ENCODE peak calls at places on chromosome X, in eight cellular contexts. One of them, this sample, is unnamed. For H3K9me3, the result is how much of the 10 kb centered on the place peaks cover.

GRCh38 chrX:44954562-44954961 is 81.6 kb downstream of the KDM6A start:
- DNase-seq in hepatocyte: no peak
- DNase-seq in GM23248: no peak
- DNase-seq in keratinocyte: no peak
- DNase-seq in transverse colon: no peak
- DNase-seq in body of pancreas: no peak
- DNase-seq in T-helper 17 cell: no peak
- DNase-seq in mucosa of descending colon: no peak
- DNase-seq in this sample: no peak

GRCh38 chrX:817759-818158 is 187.2 kb downstream of the SHOX start:
- DNase-seq in hepatocyte: no peak
- DNase-seq in GM23248: no peak
- DNase-seq in keratinocyte: no peak
- DNase-seq in transverse colon: no peak
- DNase-seq in body of pancreas: no peak
- DNase-seq in T-helper 17 cell: no peak
- DNase-seq in mucosa of descending colon: no peak
- DNase-seq in this sample: no peak

GRCh38 chrX:136395271-136395670 is 92.5 kb upstream of the BRS3 start:
- DNase-seq in hepatocyte: no peak
- DNase-seq in GM23248: peak
- DNase-seq in keratinocyte: no peak
- DNase-seq in transverse colon: no peak
- DNase-seq in body of pancreas: no peak
- DNase-seq in T-helper 17 cell: no peak
- DNase-seq in mucosa of descending colon: no peak
- DNase-seq in this sample: no peak

GRCh38 chrX:14356401-14356800 is 172.9 kb upstream of the GLRA2 start:
- DNase-seq in hepatocyte: no peak
- DNase-seq in GM23248: peak
- DNase-seq in keratinocyte: no peak
- DNase-seq in transverse colon: no peak
- DNase-seq in body of pancreas: no peak
- DNase-seq in T-helper 17 cell: no peak
- DNase-seq in mucosa of descending colon: no peak
- DNase-seq in this sample: no peak

GRCh38 chrX:12701625-12702024 is 89.6 kb upstream of the PRPS2 start:
- DNase-seq in hepatocyte: peak
- DNase-seq in GM23248: peak
- DNase-seq in keratinocyte: peak
- DNase-seq in transverse colon: peak
- DNase-seq in body of pancreas: peak
- DNase-seq in T-helper 17 cell: no peak
- DNase-seq in mucosa of descending colon: peak
- DNase-seq in this sample: peak

GRCh38 chrX:8879750-8880149 is 78.6 kb upstream of the FAM9A start:
- DNase-seq in hepatocyte: no peak
- DNase-seq in GM23248: peak
- DNase-seq in keratinocyte: no peak
- DNase-seq in transverse colon: peak
- DNase-seq in body of pancreas: peak
- DNase-seq in T-helper 17 cell: no peak
- DNase-seq in mucosa of descending colon: peak
- DNase-seq in this sample: peak

GRCh38 chrX:73785493-73785892 is 222.5 kb downstream of the CHIC1 start:
- DNase-seq in hepatocyte: no peak
- DNase-seq in GM23248: no peak
- DNase-seq in keratinocyte: no peak
- DNase-seq in transverse colon: no peak
- DNase-seq in body of pancreas: no peak
- DNase-seq in T-helper 17 cell: no peak
- DNase-seq in mucosa of descending colon: no peak
- DNase-seq in this sample: no peak

GRCh38 chrX:80879916-80880315 is 70.2 kb upstream of the BRWD3 start:
- DNase-seq in hepatocyte: no peak
- DNase-seq in GM23248: peak
- DNase-seq in keratinocyte: no peak
- DNase-seq in transverse colon: no peak
- DNase-seq in body of pancreas: no peak
- DNase-seq in T-helper 17 cell: no peak
- DNase-seq in mucosa of descending colon: no peak
- DNase-seq in this sample: no peak

GRCh38 chrX:109374276-109374960 is 107.5 kb downstream of the GUCY2F start:
- DNase-seq in hepatocyte: no peak
- DNase-seq in GM23248: no peak
- DNase-seq in keratinocyte: no peak
- DNase-seq in transverse colon: no peak
- DNase-seq in body of pancreas: no peak
- DNase-seq in T-helper 17 cell: no peak
- DNase-seq in mucosa of descending colon: no peak
- DNase-seq in this sample: no peak

GRCh38 chrX:130085551-130085986 is 24.7 kb downstream of the ELF4 start:
- DNase-seq in hepatocyte: no peak
- DNase-seq in GM23248: peak
- DNase-seq in keratinocyte: no peak
- DNase-seq in transverse colon: no peak
- DNase-seq in body of pancreas: no peak
- DNase-seq in T-helper 17 cell: no peak
- DNase-seq in mucosa of descending colon: no peak
- DNase-seq in this sample: no peak

GRCh38 chrX:66677430-66677829 is 38.6 kb upstream of the EDA2R start:
- DNase-seq in hepatocyte: no peak
- DNase-seq in GM23248: peak
- DNase-seq in keratinocyte: no peak
- DNase-seq in transverse colon: no peak
- DNase-seq in body of pancreas: no peak
- DNase-seq in T-helper 17 cell: no peak
- DNase-seq in mucosa of descending colon: no peak
- DNase-seq in this sample: no peak

GRCh38 chrX:10722804-10723364 is 102.5 kb upstream of the MID1 start:
- DNase-seq in hepatocyte: peak
- DNase-seq in GM23248: peak
- DNase-seq in keratinocyte: peak
- DNase-seq in transverse colon: peak
- DNase-seq in body of pancreas: peak
- DNase-seq in T-helper 17 cell: no peak
- DNase-seq in mucosa of descending colon: peak
- DNase-seq in this sample: peak

GRCh38 chrX:54482839-54483593 is 13.0 kb downstream of the FGD1 start:
- DNase-seq in hepatocyte: peak
- DNase-seq in GM23248: peak
- DNase-seq in keratinocyte: no peak
- DNase-seq in transverse colon: peak
- DNase-seq in body of pancreas: no peak
- DNase-seq in T-helper 17 cell: no peak
- DNase-seq in mucosa of descending colon: peak
- DNase-seq in this sample: no peak

GRCh38 chrX:17655232-17656034 is 81.9 kb upstream of the SCML1 start:
- DNase-seq in hepatocyte: peak
- DNase-seq in GM23248: peak
- DNase-seq in keratinocyte: no peak
- DNase-seq in transverse colon: no peak
- DNase-seq in body of pancreas: no peak
- DNase-seq in T-helper 17 cell: no peak
- DNase-seq in mucosa of descending colon: no peak
- DNase-seq in this sample: peak

GRCh38 chrX:55593296-55593695 is 29.9 kb upstream of the FOXR2 start:
- DNase-seq in hepatocyte: no peak
- DNase-seq in GM23248: no peak
- DNase-seq in keratinocyte: no peak
- DNase-seq in transverse colon: no peak
- DNase-seq in body of pancreas: no peak
- DNase-seq in T-helper 17 cell: no peak
- DNase-seq in mucosa of descending colon: no peak
- DNase-seq in this sample: no peak

GRCh38 chrX:154308108-154308946 is 12.7 kb downstream of the TKTL1 start:
- DNase-seq in hepatocyte: peak
- DNase-seq in GM23248: peak
- DNase-seq in keratinocyte: no peak
- DNase-seq in transverse colon: peak
- DNase-seq in body of pancreas: peak
- DNase-seq in T-helper 17 cell: peak
- DNase-seq in mucosa of descending colon: peak
- DNase-seq in this sample: peak

GRCh38 chrX:13791559-13791958 is 25.3 kb downstream of the GPM6B start:
- DNase-seq in hepatocyte: no peak
- DNase-seq in GM23248: no peak
- DNase-seq in keratinocyte: no peak
- DNase-seq in transverse colon: no peak
- DNase-seq in body of pancreas: no peak
- DNase-seq in T-helper 17 cell: no peak
- DNase-seq in mucosa of descending colon: no peak
- DNase-seq in this sample: no peak

GRCh38 chrX:51852621-51853020 is 40.8 kb upstream of the MAGED1 start:
- DNase-seq in hepatocyte: no peak
- DNase-seq in GM23248: no peak
- DNase-seq in keratinocyte: no peak
- DNase-seq in transverse colon: no peak
- DNase-seq in body of pancreas: no peak
- DNase-seq in T-helper 17 cell: no peak
- DNase-seq in mucosa of descending colon: no peak
- DNase-seq in this sample: no peak

GRCh38 chrX:51853251-51853650 is 40.2 kb upstream of the MAGED1 start:
- DNase-seq in hepatocyte: no peak
- DNase-seq in GM23248: no peak
- DNase-seq in keratinocyte: no peak
- DNase-seq in transverse colon: no peak
- DNase-seq in body of pancreas: no peak
- DNase-seq in T-helper 17 cell: no peak
- DNase-seq in mucosa of descending colon: no peak
- DNase-seq in this sample: no peak

GRCh38 chrX:51851507-51852085 is 41.8 kb upstream of the MAGED1 start:
- DNase-seq in hepatocyte: no peak
- DNase-seq in GM23248: no peak
- DNase-seq in keratinocyte: peak
- DNase-seq in transverse colon: no peak
- DNase-seq in body of pancreas: no peak
- DNase-seq in T-helper 17 cell: no peak
- DNase-seq in mucosa of descending colon: no peak
- DNase-seq in this sample: no peak

GRCh38 chrX:51855698-51856097 is 37.7 kb upstream of the MAGED1 start:
- DNase-seq in hepatocyte: no peak
- DNase-seq in GM23248: no peak
- DNase-seq in keratinocyte: no peak
- DNase-seq in transverse colon: no peak
- DNase-seq in body of pancreas: no peak
- DNase-seq in T-helper 17 cell: no peak
- DNase-seq in mucosa of descending colon: no peak
- DNase-seq in this sample: no peak

DNA sequence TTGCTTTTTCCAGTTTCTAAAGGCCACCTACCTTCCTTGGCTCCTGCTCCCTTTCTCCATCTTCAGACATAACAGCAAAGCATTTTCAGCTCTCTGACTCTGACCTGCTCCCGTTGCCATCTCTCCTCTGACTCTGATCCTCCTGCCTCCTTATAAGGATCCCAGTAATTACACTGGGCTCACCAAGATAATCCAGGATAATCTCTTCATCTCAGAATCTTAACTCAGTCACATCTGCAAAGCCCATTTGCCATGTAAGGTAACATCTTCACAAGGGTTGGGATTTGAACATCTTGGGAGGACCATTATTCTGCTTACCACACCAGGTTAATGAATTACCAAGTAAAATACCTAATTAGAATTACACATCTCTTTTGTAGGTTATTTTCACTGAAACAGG is 41.3 kb upstream of the MAGED1 start:
- DNase-seq in hepatocyte: no peak
- DNase-seq in GM23248: no peak
- DNase-seq in keratinocyte: no peak
- DNase-seq in transverse colon: no peak
- DNase-seq in body of pancreas: no peak
- DNase-seq in T-helper 17 cell: no peak
- DNase-seq in mucosa of descending colon: no peak
- DNase-seq in this sample: no peak
- H3K9me3 ChIP-seq in hepatocyte: under half
- H3K9me3 ChIP-seq in GM23248: under half
- H3K9me3 ChIP-seq in keratinocyte: under half
- H3K9me3 ChIP-seq in transverse colon: under half
- H3K9me3 ChIP-seq in body of pancreas: under half
- H3K9me3 ChIP-seq in T-helper 17 cell: under half
- H3K9me3 ChIP-seq in mucosa of descending colon: under half
- H3K9me3 ChIP-seq in this sample: under half

GRCh38 chrX:24204958-24205357 is 55.4 kb downstream of the ZFX start:
- DNase-seq in hepatocyte: no peak
- DNase-seq in GM23248: no peak
- DNase-seq in keratinocyte: no peak
- DNase-seq in transverse colon: no peak
- DNase-seq in body of pancreas: no peak
- DNase-seq in T-helper 17 cell: no peak
- DNase-seq in mucosa of descending colon: no peak
- DNase-seq in this sample: no peak
- H3K9me3 ChIP-seq in hepatocyte: under half
- H3K9me3 ChIP-seq in GM23248: under half
- H3K9me3 ChIP-seq in keratinocyte: under half
- H3K9me3 ChIP-seq in transverse colon: under half
- H3K9me3 ChIP-seq in body of pancreas: under half
- H3K9me3 ChIP-seq in T-helper 17 cell: under half
- H3K9me3 ChIP-seq in mucosa of descending colon: under half
- H3K9me3 ChIP-seq in this sample: under half

DNA sequence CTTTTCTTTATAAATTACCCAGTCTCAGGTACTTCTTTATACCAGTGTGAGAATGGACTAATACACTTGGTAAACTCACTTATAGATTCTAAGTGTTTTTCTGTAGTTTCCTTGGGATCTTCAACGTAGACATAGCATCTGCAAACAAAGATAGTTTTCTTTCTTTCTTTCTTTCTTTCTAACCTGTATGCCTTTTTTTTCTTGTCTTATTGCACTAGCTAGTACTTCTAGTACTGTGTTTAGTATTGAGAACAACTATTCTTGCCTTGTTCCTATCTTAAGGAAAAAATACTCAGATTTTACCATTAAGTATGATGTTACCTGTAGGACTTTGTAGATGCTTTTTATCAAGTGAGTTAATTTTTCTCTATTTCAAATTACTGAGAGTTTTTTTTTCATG is 102.2 kb downstream of the EDA start:
- DNase-seq in hepatocyte: no peak
- DNase-seq in GM23248: no peak
- DNase-seq in keratinocyte: no peak
- DNase-seq in transverse colon: no peak
- DNase-seq in body of pancreas: no peak
- DNase-seq in T-helper 17 cell: no peak
- DNase-seq in mucosa of descending colon: no peak
- DNase-seq in this sample: no peak
- H3K9me3 ChIP-seq in hepatocyte: under half
- H3K9me3 ChIP-seq in GM23248: under half
- H3K9me3 ChIP-seq in keratinocyte: under half
- H3K9me3 ChIP-seq in transverse colon: under half
- H3K9me3 ChIP-seq in body of pancreas: under half
- H3K9me3 ChIP-seq in T-helper 17 cell: under half
- H3K9me3 ChIP-seq in mucosa of descending colon: under half
- H3K9me3 ChIP-seq in this sample: under half

DNA sequence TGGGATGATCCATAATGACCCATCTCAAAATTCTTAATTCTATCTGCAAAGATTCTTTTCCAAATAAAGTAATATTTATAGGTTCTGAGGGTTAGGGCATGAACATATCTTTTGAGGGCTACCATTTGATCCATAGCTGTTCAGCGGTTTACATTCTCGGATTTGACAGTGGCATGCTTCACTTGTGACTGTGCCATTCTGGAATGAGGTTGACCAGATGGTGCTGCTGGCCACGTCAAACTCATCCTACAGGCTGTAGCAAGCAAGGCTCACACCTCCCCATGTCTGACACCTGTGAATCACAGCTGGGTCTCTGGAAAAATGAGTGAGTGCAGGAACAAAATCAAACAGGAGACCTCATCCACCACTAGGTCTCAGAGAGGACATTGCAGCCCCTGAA is 280.5 kb downstream of the DHRSX start:
- DNase-seq in hepatocyte: no peak
- DNase-seq in GM23248: no peak
- DNase-seq in keratinocyte: no peak
- DNase-seq in transverse colon: no peak
- DNase-seq in body of pancreas: no peak
- DNase-seq in T-helper 17 cell: no peak
- DNase-seq in mucosa of descending colon: no peak
- DNase-seq in this sample: no peak
- H3K9me3 ChIP-seq in hepatocyte: under half
- H3K9me3 ChIP-seq in GM23248: under half
- H3K9me3 ChIP-seq in keratinocyte: under half
- H3K9me3 ChIP-seq in transverse colon: under half
- H3K9me3 ChIP-seq in body of pancreas: under half
- H3K9me3 ChIP-seq in T-helper 17 cell: under half
- H3K9me3 ChIP-seq in mucosa of descending colon: half or more
- H3K9me3 ChIP-seq in this sample: under half

This sample was measured in WERI-Rb-1.